ENCODE peak calls at places on chromosome 14, in four cellular contexts. R, X, J and Y are unnamed samples.

GRCh38 chr14:29853272-29853671 is 74.4 kb downstream of the PRKD1 start:
- DNase-seq in R (no peak), X (no peak), J (no peak), Y (no peak)

GRCh38 chr14:93067088-93067487 is 48.6 kb downstream of the ITPK1 start:
- DNase-seq in R (no peak), X (no peak), J (no peak), Y (no peak)

GRCh38 chr14:39499514-39499913 is 67.3 kb upstream of the FBXO33 start:
- DNase-seq in R (no peak), X (no peak), J (no peak), Y (no peak)

GRCh38 chr14:103533999-103534575 is 5.1 kb downstream of the TRMT61A start:
- DNase-seq in R (no peak), X (no peak), J (no peak), Y (no peak)

GRCh38 chr14:64636208-64636979 is 67.8 kb upstream of the PLEKHG3 start:
- DNase-seq in R (peak; percentile 84), X (peak; percentile 52), J (peak; percentile 57), Y (no peak)

GRCh38 chr14:96136361-96136760 is 68.3 kb upstream of the BDKRB2 start:
- DNase-seq in R (no peak), X (peak; percentile 64), J (no peak), Y (no peak)

GRCh38 chr14:68975667-68976066 is 3.4 kb downstream of the ACTN1 start:
- DNase-seq in R (no peak), X (peak; percentile 84), J (peak; percentile 30), Y (no peak)

GRCh38 chr14:58587271-58587670 is 50.5 kb upstream of the DACT1 start:
- DNase-seq in R (no peak), X (peak; percentile 24), J (no peak), Y (no peak)

GRCh38 chr14:94312481-94313246 is 10.5 kb downstream of the SERPINA6 start:
- DNase-seq in R (no peak), X (no peak), J (no peak), Y (no peak)

GRCh38 chr14:77491056-77491455 is 7.6 kb downstream of the ISM2 start:
- DNase-seq in R (no peak), X (no peak), J (no peak), Y (no peak)

GRCh38 chr14:22976620-22977433 is 5.5 kb downstream of the AJUBA start:
- DNase-seq in R (peak; percentile 62), X (peak; percentile 53), J (no peak), Y (no peak)

GRCh38 chr14:36275741-36276140 is 44.7 kb downstream of the MBIP start:
- DNase-seq in R (peak; percentile 77), X (no peak), J (no peak), Y (no peak)

GRCh38 chr14:91021115-91021514 is 39.3 kb downstream of the RPS6KA5 start:
- DNase-seq in R (no peak), X (no peak), J (no peak), Y (no peak)

GRCh38 chr14:77730976-77731497 is 23.1 kb downstream of the SLIRP start:
- DNase-seq in R (no peak), X (no peak), J (no peak), Y (no peak)

GRCh38 chr14:32934891-32935633 is 3.6 kb upstream of the NPAS3 start:
- DNase-seq in R (peak; percentile 53), X (no peak), J (no peak), Y (no peak)

GRCh38 chr14:55438066-55438683 is 2.2 kb downstream of the TBPL2 start:
- DNase-seq in R (peak; percentile 80), X (peak; percentile 71), J (no peak), Y (peak; percentile 35)

GRCh38 chr14:21267886-21268611 is 1.2 kb downstream of the HNRNPC start:
- DNase-seq in R (no peak), X (no peak), J (no peak), Y (no peak)

GRCh38 chr14:93045211-93045674 is 70.5 kb downstream of the ITPK1 start:
- DNase-seq in R (peak; percentile 52), X (no peak), J (no peak), Y (no peak)

GRCh38 chr14:72462041-72462440 is 431.9 kb downstream of the DPF3 start:
- DNase-seq in R (no peak), X (no peak), J (no peak), Y (no peak)

GRCh38 chr14:37246427-37246829 is 48.7 kb downstream of the MIPOL1 start:
- DNase-seq in R (peak; percentile 74), X (peak; percentile 60), J (peak; percentile 24), Y (peak; percentile 70)

GRCh38 chr14:36588119-36588518 is 5.7 kb upstream of the NKX2-8 start:
- DNase-seq in R (no peak), X (no peak), J (no peak), Y (no peak)

GRCh38 chr14:55131782-55132181 is 2.7 kb downstream of the LGALS3 start:
- DNase-seq in R (no peak), X (no peak), J (no peak), Y (no peak)

GRCh38 chr14:23345987-23346692 is 6.5 kb downstream of the SLC22A17 start:
- DNase-seq in R (peak; percentile 38), X (no peak), J (no peak), Y (no peak)

GRCh38 chr14:85597701-85598100 is 67.8 kb downstream of the FLRT2 start:
- DNase-seq in R (no peak), X (no peak), J (no peak), Y (no peak)

GRCh38 chr14:74875941-74876913 is at the start of gene PROX2:
- DNase-seq in R (peak; percentile 29), X (no peak), J (no peak), Y (no peak)

GRCh38 chr14:75459099-75459741 is 31.4 kb downstream of the JDP2 start:
- DNase-seq in R (peak; percentile 40), X (no peak), J (no peak), Y (no peak)

GRCh38 chr14:68650403-68650994 is 142.4 kb downstream of the ZFP36L1 start:
- DNase-seq in R (no peak), X (no peak), J (no peak), Y (no peak)

DNA sequence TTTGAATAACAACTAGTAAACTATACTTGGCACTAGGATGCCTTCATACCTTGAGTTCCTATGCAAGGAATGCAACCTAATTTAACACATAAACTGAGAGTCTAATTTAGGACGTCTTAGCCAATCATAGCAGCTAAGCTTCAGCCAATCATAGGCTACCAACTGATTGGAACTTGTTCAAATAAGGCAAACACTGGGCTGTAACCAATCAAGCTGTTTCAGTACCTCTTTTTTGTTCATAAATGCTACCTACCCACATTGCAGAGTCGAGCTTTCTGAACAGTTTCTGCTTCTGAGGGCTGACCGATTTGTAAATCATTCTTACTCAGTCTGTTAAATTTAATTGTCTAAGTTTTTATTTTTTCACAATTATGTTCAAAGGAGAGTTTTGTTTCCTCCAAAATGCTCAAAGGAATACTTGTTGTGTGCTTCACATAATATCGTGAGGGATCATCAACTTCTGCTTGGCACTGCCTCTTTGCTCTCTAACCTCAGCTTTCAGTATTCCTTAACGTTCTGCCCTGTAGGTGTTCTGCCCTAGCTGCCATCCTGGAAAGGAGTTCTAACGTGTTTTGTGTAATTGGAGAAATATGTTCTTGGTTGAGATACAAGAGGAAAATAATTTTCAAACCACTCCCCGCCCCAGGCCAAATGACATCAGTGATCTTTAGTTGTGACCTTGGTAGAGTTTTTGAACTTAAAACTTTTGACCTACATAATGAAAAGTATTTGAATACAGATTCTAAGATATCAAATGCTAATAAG is 380.4 kb upstream of the MIS18BP1 start:
- DNase-seq in R (no peak), X (no peak), J (no peak), Y (no peak)
- H3K4me3 ChIP-seq in R (no peak overlapping the region), X (no peak overlapping the region), J (no peak overlapping the region), Y (no peak overlapping the region)

GRCh38 chr14:51860836-51861583 is 598 bp downstream of the GNG2 start:
- DNase-seq in R (no peak), X (no peak), J (no peak), Y (no peak)
- H3K4me3 ChIP-seq in R (peak overlapping the region; percentile 64), X (peak overlapping the region; percentile 60), J (peak overlapping the region; percentile 22), Y (no peak overlapping the region)

GRCh38 chr14:100585448-100586152 is 1.6 kb downstream of the BEGAIN start:
- DNase-seq in R (no peak), X (no peak), J (no peak), Y (no peak)
- H3K4me3 ChIP-seq in R (no peak overlapping the region), X (no peak overlapping the region), J (no peak overlapping the region), Y (no peak overlapping the region)

DNA sequence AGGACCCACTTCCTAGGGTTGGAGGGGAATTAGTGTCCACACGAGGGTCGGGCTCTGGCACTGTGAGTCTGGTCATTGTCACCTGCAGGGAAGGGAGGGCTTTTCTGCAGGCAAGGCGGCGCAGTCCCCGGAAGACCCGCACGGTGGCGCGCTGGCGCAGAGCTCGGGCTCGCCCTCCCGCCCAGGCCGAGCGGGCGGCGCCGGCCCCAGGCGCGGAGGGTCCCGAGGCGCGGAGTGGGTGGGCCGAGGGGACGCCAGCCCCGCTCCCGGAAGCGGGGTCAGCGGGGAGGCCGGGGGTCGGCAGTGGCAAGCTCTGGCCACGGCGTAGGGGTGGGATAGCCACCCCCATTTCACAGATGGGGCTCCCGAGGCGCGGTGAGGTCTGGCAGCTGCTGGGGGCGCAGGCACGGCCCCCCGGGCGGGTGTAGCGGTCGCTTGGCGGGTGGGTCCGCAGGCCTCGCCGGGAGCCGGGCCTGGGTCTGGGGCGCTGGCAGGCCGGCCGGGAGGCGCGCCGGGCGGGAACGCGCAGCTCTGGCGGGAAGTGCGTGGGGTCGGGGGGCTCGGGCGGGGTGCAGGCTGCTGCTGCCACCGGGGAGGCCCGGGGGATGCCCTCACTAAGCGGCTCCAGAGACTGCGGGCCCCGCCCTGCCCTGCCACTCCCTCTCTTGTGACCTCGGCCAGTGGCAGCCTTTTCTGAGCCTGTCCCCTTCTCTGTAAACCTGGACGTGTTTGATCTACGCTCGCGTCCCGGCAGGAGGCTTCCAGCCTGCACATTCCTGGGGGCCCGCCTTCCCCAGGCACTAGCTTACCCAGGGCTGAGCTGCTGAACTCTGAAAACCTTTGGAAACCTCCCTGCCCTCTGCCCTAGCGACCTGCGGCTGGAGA is 46.1 kb downstream of the CYP46A1 start:
- DNase-seq in R (peak; percentile 89), X (peak; percentile 25), J (peak; percentile 43), Y (no peak)
- H3K4me3 ChIP-seq in R (peak overlapping the region; percentile 71), X (peak overlapping the region; percentile 39), J (peak overlapping the region; percentile 35), Y (peak overlapping the region; percentile 37)